ENCODE peak calls at places on chromosomes 4 and X, in nine cellular contexts. One of them, this sample, is unnamed.
A peak's percentile ranks its signal among the peaks of the same experiment; 100 is the strongest.

GRCh38 chrX:150038977-150039599 is 100.8 kb upstream of the EOLA2 start:
- DNase-seq in fibroblast of pulmonary artery: no peak
- DNase-seq in activated CD8-positive, alpha-beta T cell treated with anti-CD3 and anti-CD28 coated beads for 36 hours: no peak
- DNase-seq in Calu3: no peak
- DNase-seq in psoas muscle: no peak
- DNase-seq in MM.1S: no peak
- DNase-seq in heart left ventricle: no peak
- DNase-seq in mucosa of descending colon: no peak
- DNase-seq in right lobe of liver: no peak
- DNase-seq in this sample: no peak

GRCh38 chr4:24704152-24704551 is 91.2 kb upstream of the SOD3 start:
- DNase-seq in fibroblast of pulmonary artery: no peak
- DNase-seq in activated CD8-positive, alpha-beta T cell treated with anti-CD3 and anti-CD28 coated beads for 36 hours: no peak
- DNase-seq in Calu3: no peak
- DNase-seq in psoas muscle: no peak
- DNase-seq in MM.1S: no peak
- DNase-seq in heart left ventricle: no peak
- DNase-seq in mucosa of descending colon: no peak
- DNase-seq in right lobe of liver: no peak
- DNase-seq in this sample: no peak

GRCh38 chr4:184851200-184851541 is 25.4 kb upstream of the ACSL1 start:
- DNase-seq in fibroblast of pulmonary artery: peak; percentile 67
- DNase-seq in activated CD8-positive, alpha-beta T cell treated with anti-CD3 and anti-CD28 coated beads for 36 hours: peak; percentile 16
- DNase-seq in Calu3: no peak
- DNase-seq in psoas muscle: no peak
- DNase-seq in MM.1S: peak; percentile 35
- DNase-seq in heart left ventricle: no peak
- DNase-seq in mucosa of descending colon: no peak
- DNase-seq in right lobe of liver: no peak
- DNase-seq in this sample: peak; percentile 53

GRCh38 chrX:10326578-10326977 is 169.8 kb downstream of the CLCN4 start:
- DNase-seq in fibroblast of pulmonary artery: peak; percentile 52
- DNase-seq in activated CD8-positive, alpha-beta T cell treated with anti-CD3 and anti-CD28 coated beads for 36 hours: no peak
- DNase-seq in Calu3: peak; percentile 30
- DNase-seq in psoas muscle: no peak
- DNase-seq in MM.1S: no peak
- DNase-seq in heart left ventricle: no peak
- DNase-seq in mucosa of descending colon: peak; percentile 1
- DNase-seq in right lobe of liver: peak; percentile 22
- DNase-seq in this sample: no peak

GRCh38 chrX:74614193-74614909 is at the start of gene RLIM:
- DNase-seq in fibroblast of pulmonary artery: peak; percentile 97
- DNase-seq in activated CD8-positive, alpha-beta T cell treated with anti-CD3 and anti-CD28 coated beads for 36 hours: peak; percentile 94
- DNase-seq in Calu3: peak; percentile 94
- DNase-seq in psoas muscle: peak; percentile 91
- DNase-seq in MM.1S: peak; percentile 93
- DNase-seq in heart left ventricle: peak; percentile 93
- DNase-seq in mucosa of descending colon: peak; percentile 92
- DNase-seq in right lobe of liver: peak; percentile 92
- DNase-seq in this sample: peak; percentile 83

GRCh38 chr4:126097155-126097554 is 782.4 kb downstream of the FAT4 start:
- DNase-seq in fibroblast of pulmonary artery: no peak
- DNase-seq in activated CD8-positive, alpha-beta T cell treated with anti-CD3 and anti-CD28 coated beads for 36 hours: no peak
- DNase-seq in Calu3: no peak
- DNase-seq in psoas muscle: no peak
- DNase-seq in MM.1S: no peak
- DNase-seq in heart left ventricle: no peak
- DNase-seq in mucosa of descending colon: no peak
- DNase-seq in right lobe of liver: no peak
- DNase-seq in this sample: no peak

GRCh38 chrX:22360129-22360528 is 87.4 kb downstream of the CBLL2 start:
- DNase-seq in fibroblast of pulmonary artery: no peak
- DNase-seq in activated CD8-positive, alpha-beta T cell treated with anti-CD3 and anti-CD28 coated beads for 36 hours: no peak
- DNase-seq in Calu3: no peak
- DNase-seq in psoas muscle: no peak
- DNase-seq in MM.1S: no peak
- DNase-seq in heart left ventricle: no peak
- DNase-seq in mucosa of descending colon: no peak
- DNase-seq in right lobe of liver: no peak
- DNase-seq in this sample: no peak

GRCh38 chr4:155569960-155570515 is 96.6 kb upstream of the GUCY1A1 start:
- DNase-seq in fibroblast of pulmonary artery: peak; percentile 48
- DNase-seq in activated CD8-positive, alpha-beta T cell treated with anti-CD3 and anti-CD28 coated beads for 36 hours: no peak
- DNase-seq in Calu3: no peak
- DNase-seq in psoas muscle: no peak
- DNase-seq in MM.1S: no peak
- DNase-seq in heart left ventricle: no peak
- DNase-seq in mucosa of descending colon: no peak
- DNase-seq in right lobe of liver: no peak
- DNase-seq in this sample: no peak

GRCh38 chr4:125368161-125368560 is 53.4 kb downstream of the FAT4 start:
- DNase-seq in fibroblast of pulmonary artery: peak; percentile 71
- DNase-seq in activated CD8-positive, alpha-beta T cell treated with anti-CD3 and anti-CD28 coated beads for 36 hours: no peak
- DNase-seq in Calu3: no peak
- DNase-seq in psoas muscle: no peak
- DNase-seq in MM.1S: no peak
- DNase-seq in heart left ventricle: no peak
- DNase-seq in mucosa of descending colon: no peak
- DNase-seq in right lobe of liver: no peak
- DNase-seq in this sample: no peak

GRCh38 chrX:50801135-50801534 is 12.9 kb downstream of the SHROOM4 start:
- DNase-seq in fibroblast of pulmonary artery: no peak
- DNase-seq in activated CD8-positive, alpha-beta T cell treated with anti-CD3 and anti-CD28 coated beads for 36 hours: no peak
- DNase-seq in Calu3: no peak
- DNase-seq in psoas muscle: no peak
- DNase-seq in MM.1S: no peak
- DNase-seq in heart left ventricle: no peak
- DNase-seq in mucosa of descending colon: peak; percentile 33
- DNase-seq in right lobe of liver: no peak
- DNase-seq in this sample: no peak

GRCh38 chr4:168925789-168926490 is 84.1 kb downstream of the CBR4 start:
- DNase-seq in fibroblast of pulmonary artery: no peak
- DNase-seq in activated CD8-positive, alpha-beta T cell treated with anti-CD3 and anti-CD28 coated beads for 36 hours: no peak
- DNase-seq in Calu3: no peak
- DNase-seq in psoas muscle: no peak
- DNase-seq in MM.1S: no peak
- DNase-seq in heart left ventricle: no peak
- DNase-seq in mucosa of descending colon: no peak
- DNase-seq in right lobe of liver: no peak
- DNase-seq in this sample: no peak

GRCh38 chr4:55030606-55031005 is 94.8 kb downstream of the KDR start:
- DNase-seq in fibroblast of pulmonary artery: no peak
- DNase-seq in activated CD8-positive, alpha-beta T cell treated with anti-CD3 and anti-CD28 coated beads for 36 hours: no peak
- DNase-seq in Calu3: no peak
- DNase-seq in psoas muscle: no peak
- DNase-seq in MM.1S: no peak
- DNase-seq in heart left ventricle: no peak
- DNase-seq in mucosa of descending colon: no peak
- DNase-seq in right lobe of liver: no peak
- DNase-seq in this sample: no peak

GRCh38 chr4:174522183-174523002 is at the start of gene HPGD:
- DNase-seq in fibroblast of pulmonary artery: no peak
- DNase-seq in activated CD8-positive, alpha-beta T cell treated with anti-CD3 and anti-CD28 coated beads for 36 hours: peak; percentile 87
- DNase-seq in Calu3: peak; percentile 43
- DNase-seq in psoas muscle: peak; percentile 58
- DNase-seq in MM.1S: peak; percentile 76
- DNase-seq in heart left ventricle: peak; percentile 40
- DNase-seq in mucosa of descending colon: peak; percentile 76
- DNase-seq in right lobe of liver: peak; percentile 85
- DNase-seq in this sample: peak; percentile 22

GRCh38 chr4:7242766-7243165 is 50.4 kb downstream of the SORCS2 start:
- DNase-seq in fibroblast of pulmonary artery: no peak
- DNase-seq in activated CD8-positive, alpha-beta T cell treated with anti-CD3 and anti-CD28 coated beads for 36 hours: no peak
- DNase-seq in Calu3: no peak
- DNase-seq in psoas muscle: no peak
- DNase-seq in MM.1S: no peak
- DNase-seq in heart left ventricle: no peak
- DNase-seq in mucosa of descending colon: no peak
- DNase-seq in right lobe of liver: no peak
- DNase-seq in this sample: no peak

GRCh38 chr4:16024009-16024408 is 59.8 kb downstream of the PROM1 start:
- DNase-seq in fibroblast of pulmonary artery: no peak
- DNase-seq in activated CD8-positive, alpha-beta T cell treated with anti-CD3 and anti-CD28 coated beads for 36 hours: no peak
- DNase-seq in Calu3: no peak
- DNase-seq in psoas muscle: no peak
- DNase-seq in MM.1S: no peak
- DNase-seq in heart left ventricle: no peak
- DNase-seq in mucosa of descending colon: no peak
- DNase-seq in right lobe of liver: no peak
- DNase-seq in this sample: no peak

GRCh38 chr4:171118091-171118490 is 695.1 kb upstream of the GALNTL6 start:
- DNase-seq in fibroblast of pulmonary artery: no peak
- DNase-seq in activated CD8-positive, alpha-beta T cell treated with anti-CD3 and anti-CD28 coated beads for 36 hours: no peak
- DNase-seq in Calu3: no peak
- DNase-seq in psoas muscle: no peak
- DNase-seq in MM.1S: no peak
- DNase-seq in heart left ventricle: no peak
- DNase-seq in mucosa of descending colon: no peak
- DNase-seq in right lobe of liver: no peak
- DNase-seq in this sample: no peak

GRCh38 chr4:181582595-181582994 is 660.6 kb upstream of the TENM3 start:
- DNase-seq in fibroblast of pulmonary artery: no peak
- DNase-seq in activated CD8-positive, alpha-beta T cell treated with anti-CD3 and anti-CD28 coated beads for 36 hours: peak; percentile 3
- DNase-seq in Calu3: no peak
- DNase-seq in psoas muscle: no peak
- DNase-seq in MM.1S: no peak
- DNase-seq in heart left ventricle: no peak
- DNase-seq in mucosa of descending colon: no peak
- DNase-seq in right lobe of liver: no peak
- DNase-seq in this sample: no peak

GRCh38 chr4:72971572-72971971 is 97.9 kb downstream of the COX18 start:
- DNase-seq in fibroblast of pulmonary artery: peak; percentile 90
- DNase-seq in activated CD8-positive, alpha-beta T cell treated with anti-CD3 and anti-CD28 coated beads for 36 hours: no peak
- DNase-seq in Calu3: no peak
- DNase-seq in psoas muscle: no peak
- DNase-seq in MM.1S: no peak
- DNase-seq in heart left ventricle: no peak
- DNase-seq in mucosa of descending colon: no peak
- DNase-seq in right lobe of liver: no peak
- DNase-seq in this sample: no peak

DNA sequence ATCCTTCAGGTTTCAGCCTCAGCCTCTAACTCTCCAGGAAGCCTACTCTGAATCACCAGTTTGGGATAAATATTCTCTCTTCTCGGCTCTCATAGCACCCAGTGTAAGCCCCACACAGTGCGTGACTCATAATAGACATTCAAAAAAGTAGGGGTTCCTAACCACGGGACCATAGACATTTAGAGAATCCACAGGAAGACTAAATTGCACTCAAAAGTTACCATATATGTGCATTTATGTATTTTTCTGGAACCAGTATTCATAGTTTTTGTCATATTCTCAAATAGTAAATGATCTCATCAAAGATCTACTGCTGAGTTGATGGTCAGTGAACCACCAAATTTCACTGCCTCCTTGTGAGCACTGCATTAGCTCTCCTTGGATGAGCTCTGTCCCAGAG is 625.7 kb downstream of the SMARCA1 start:
- DNase-seq in fibroblast of pulmonary artery: no peak
- DNase-seq in activated CD8-positive, alpha-beta T cell treated with anti-CD3 and anti-CD28 coated beads for 36 hours: no peak
- DNase-seq in Calu3: no peak
- DNase-seq in psoas muscle: no peak
- DNase-seq in MM.1S: no peak
- DNase-seq in heart left ventricle: no peak
- DNase-seq in mucosa of descending colon: no peak
- DNase-seq in right lobe of liver: no peak
- DNase-seq in this sample: no peak
- TF ChIP-seq CTCF in fibroblast of pulmonary artery: no peak
- TF ChIP-seq CTCF in activated CD8-positive, alpha-beta T cell treated with anti-CD3 and anti-CD28 coated beads for 36 hours: no peak
- TF ChIP-seq CTCF in Calu3: no peak
- TF ChIP-seq CTCF in psoas muscle: no peak
- TF ChIP-seq CTCF in MM.1S: no peak
- TF ChIP-seq CTCF in heart left ventricle: no peak
- TF ChIP-seq CTCF in mucosa of descending colon: no peak
- TF ChIP-seq CTCF in right lobe of liver: no peak
- TF ChIP-seq CTCF in this sample: no peak

DNA sequence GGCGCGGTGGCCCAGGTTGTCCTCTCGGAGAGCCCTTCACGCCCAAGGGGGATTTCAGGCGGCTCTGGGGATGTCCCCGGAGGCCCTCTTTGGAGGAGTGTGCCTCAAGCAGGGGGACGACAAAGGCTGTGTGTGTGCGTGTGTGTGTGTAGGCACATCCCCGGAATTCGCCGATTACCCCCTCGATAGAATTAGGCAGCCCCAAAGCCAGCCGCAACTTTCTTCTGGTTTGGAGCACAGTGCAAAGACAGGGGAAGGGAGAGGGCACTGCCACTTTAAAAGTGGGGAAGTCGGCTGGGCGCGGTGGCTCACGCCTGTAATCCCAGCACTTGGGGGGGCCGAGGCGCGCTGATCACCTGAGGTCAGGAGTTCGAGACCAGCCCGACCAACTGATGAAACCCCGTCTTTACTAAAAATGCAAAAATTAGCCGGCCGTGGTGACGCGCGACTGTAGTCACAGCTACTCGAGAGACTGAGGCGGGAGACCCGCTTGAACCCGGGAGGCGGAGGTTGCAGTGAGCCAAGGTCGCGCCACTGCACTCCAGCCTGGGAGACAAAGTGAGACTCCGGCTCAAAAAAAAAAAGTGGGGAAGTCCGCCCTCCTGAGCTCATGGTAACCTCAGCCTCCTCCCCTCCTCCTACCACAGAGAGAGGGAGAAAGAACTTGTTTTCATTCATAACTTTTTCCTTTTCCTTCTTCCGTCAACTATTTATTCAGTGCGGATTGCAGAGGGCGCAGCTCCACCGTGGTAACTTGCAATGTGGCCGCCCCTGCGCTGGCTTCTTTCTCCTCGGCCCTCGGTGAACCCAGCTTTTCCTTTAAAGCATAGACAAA is 2.4 kb downstream of the SPRY1 start:
- DNase-seq in fibroblast of pulmonary artery: peak; percentile 87
- DNase-seq in activated CD8-positive, alpha-beta T cell treated with anti-CD3 and anti-CD28 coated beads for 36 hours: peak; percentile 89
- DNase-seq in Calu3: peak; percentile 49
- DNase-seq in psoas muscle: peak; percentile 51
- DNase-seq in MM.1S: peak; percentile 66
- DNase-seq in heart left ventricle: peak; percentile 66
- DNase-seq in mucosa of descending colon: peak; percentile 77
- DNase-seq in right lobe of liver: peak; percentile 62
- DNase-seq in this sample: peak; percentile 60
- TF ChIP-seq CTCF in fibroblast of pulmonary artery: peak; percentile 28
- TF ChIP-seq CTCF in activated CD8-positive, alpha-beta T cell treated with anti-CD3 and anti-CD28 coated beads for 36 hours: no peak
- TF ChIP-seq CTCF in Calu3: no peak
- TF ChIP-seq CTCF in psoas muscle: no peak
- TF ChIP-seq CTCF in MM.1S: peak; percentile 40
- TF ChIP-seq CTCF in heart left ventricle: peak; percentile 23
- TF ChIP-seq CTCF in mucosa of descending colon: no peak
- TF ChIP-seq CTCF in right lobe of liver: peak; percentile 36
- TF ChIP-seq CTCF in this sample: peak; percentile 17

GRCh38 chr4:40877081-40877480 is 127.3 kb downstream of the NSUN7 start:
- DNase-seq in fibroblast of pulmonary artery: no peak
- DNase-seq in activated CD8-positive, alpha-beta T cell treated with anti-CD3 and anti-CD28 coated beads for 36 hours: no peak
- DNase-seq in Calu3: no peak
- DNase-seq in psoas muscle: no peak
- DNase-seq in MM.1S: no peak
- DNase-seq in heart left ventricle: no peak
- DNase-seq in mucosa of descending colon: no peak
- DNase-seq in right lobe of liver: no peak
- DNase-seq in this sample: no peak
- TF ChIP-seq CTCF in fibroblast of pulmonary artery: no peak
- TF ChIP-seq CTCF in activated CD8-positive, alpha-beta T cell treated with anti-CD3 and anti-CD28 coated beads for 36 hours: no peak
- TF ChIP-seq CTCF in Calu3: no peak
- TF ChIP-seq CTCF in psoas muscle: no peak
- TF ChIP-seq CTCF in MM.1S: no peak
- TF ChIP-seq CTCF in heart left ventricle: no peak
- TF ChIP-seq CTCF in mucosa of descending colon: no peak
- TF ChIP-seq CTCF in right lobe of liver: no peak
- TF ChIP-seq CTCF in this sample: no peak

GRCh38 chrX:44542567-44543325 is at the start of gene FUNDC1:
- DNase-seq in fibroblast of pulmonary artery: peak; percentile 95
- DNase-seq in activated CD8-positive, alpha-beta T cell treated with anti-CD3 and anti-CD28 coated beads for 36 hours: peak; percentile 91
- DNase-seq in Calu3: peak; percentile 95
- DNase-seq in psoas muscle: peak; percentile 94
- DNase-seq in MM.1S: peak; percentile 88
- DNase-seq in heart left ventricle: peak; percentile 92
- DNase-seq in mucosa of descending colon: peak; percentile 93
- DNase-seq in right lobe of liver: peak; percentile 96
- DNase-seq in this sample: peak; percentile 86
- TF ChIP-seq CTCF in fibroblast of pulmonary artery: peak; percentile 27
- TF ChIP-seq CTCF in activated CD8-positive, alpha-beta T cell treated with anti-CD3 and anti-CD28 coated beads for 36 hours: no peak
- TF ChIP-seq CTCF in Calu3: no peak
- TF ChIP-seq CTCF in psoas muscle: peak; percentile 30
- TF ChIP-seq CTCF in MM.1S: peak; percentile 45
- TF ChIP-seq CTCF in heart left ventricle: peak; percentile 29
- TF ChIP-seq CTCF in mucosa of descending colon: no peak
- TF ChIP-seq CTCF in right lobe of liver: peak; percentile 46
- TF ChIP-seq CTCF in this sample: peak; percentile 41